ENCODE peak calls at places on chromosomes 11 and 22, in four cellular contexts. U, E, X and L are unnamed samples.

GRCh38 chr11:37264783-37265182 is 666.7 kb upstream of the RAG2 start:
- DNase-seq in U (no peak), X (no peak), E (no peak), L (no peak)

GRCh38 chr11:107018902-107019493 is 722 bp upstream of the GUCY1A2 start:
- DNase-seq in X (no peak), U (peak), E (peak), L (peak)

GRCh38 chr11:112929432-112929831 is 31.8 kb upstream of the NCAM1 start:
- DNase-seq in E (no peak), U (no peak), X (no peak), L (no peak)

GRCh38 chr11:26193714-26194373 is 138.1 kb upstream of the ANO3 start:
- DNase-seq in X (no peak), E (no peak), U (no peak), L (no peak)

GRCh38 chr11:111977141-111978027 is 40.2 kb downstream of the DIXDC1 start:
- DNase-seq in U (no peak), X (no peak), E (peak), L (peak)

GRCh38 chr22:45684169-45684568 is 12.5 kb downstream of the ATXN10 start:
- DNase-seq in X (no peak), U (no peak), E (no peak), L (no peak)

GRCh38 chr11:129849447-129850130 is 33.9 kb downstream of the TMEM45B start:
- DNase-seq in E (no peak), X (no peak), U (no peak), L (no peak)

GRCh38 chr11:116387623-116388022 is 385.2 kb downstream of the BUD13 start:
- DNase-seq in U (no peak), E (no peak), X (no peak), L (no peak)

GRCh38 chr11:128735935-128736610 is 42.2 kb downstream of the FLI1 start:
- DNase-seq in X (no peak), E (no peak), U (no peak), L (no peak)

GRCh38 chr11:79369094-79369493 is 71.7 kb downstream of the TENM4 start:
- DNase-seq in X (no peak), U (no peak), E (no peak), L (no peak)

GRCh38 chr11:82315093-82315492 is 418.6 kb downstream of the FAM181B start:
- DNase-seq in E (peak), U (peak), X (no peak), L (peak)

GRCh38 chr11:121500275-121500674 is 47.5 kb upstream of the SORL1-AS1 start:
- DNase-seq in E (no peak), X (no peak), U (no peak), L (no peak)

GRCh38 chr22:17725465-17725800 is 48.8 kb downstream of the BID start:
- DNase-seq in X (no peak), U (no peak), E (no peak), L (no peak)

GRCh38 chr22:34567367-34567766 is 498.6 kb upstream of the ISX start:
- DNase-seq in U (no peak), E (no peak), X (no peak), L (no peak)

GRCh38 chr22:49544286-49544685 is 283.4 kb downstream of the BRD1 start:
- DNase-seq in X (no peak), U (no peak), E (no peak), L (no peak)

GRCh38 chr22:23250424-23251363 is 70.4 kb downstream of the BCR start:
- DNase-seq in E (no peak), X (no peak), U (peak), L (no peak)

GRCh38 chr11:45917286-45917622 is 423 bp downstream of the PEX16 start:
- DNase-seq in E (no peak), U (no peak), X (no peak), L (no peak)

GRCh38 chr11:127640822-127641485 is 640.4 kb upstream of the KIRREL3 start:
- DNase-seq in E (no peak), U (no peak), X (no peak), L (no peak)

GRCh38 chr11:43404406-43404805 is 45.7 kb downstream of the TTC17 start:
- DNase-seq in X (no peak), U (no peak), E (no peak), L (no peak)

GRCh38 chr11:2524446-2525165 is 79.8 kb downstream of the KCNQ1 start:
- DNase-seq in U (no peak), E (no peak), X (no peak), L (peak)

GRCh38 chr11:12702999-12703453 is 28.8 kb downstream of the TEAD1 start:
- DNase-seq in E (no peak), X (no peak), U (no peak), L (no peak)

GRCh38 chr22:42367980-42368378 is 64.2 kb downstream of the NFAM1 start:
- DNase-seq in X (no peak), E (no peak), U (no peak), L (no peak)

GRCh38 chr22:42364641-42365336 is 67.4 kb downstream of the NFAM1 start:
- DNase-seq in X (no peak), U (no peak), E (no peak), L (peak)

GRCh38 chr22:42366815-42367581 is 65.2 kb downstream of the NFAM1 start:
- DNase-seq in X (no peak), E (no peak), U (no peak), L (no peak)

GRCh38 chr22:42365337-42365865 is 66.8 kb downstream of the NFAM1 start:
- DNase-seq in X (no peak), E (no peak), U (no peak), L (peak)

DNA sequence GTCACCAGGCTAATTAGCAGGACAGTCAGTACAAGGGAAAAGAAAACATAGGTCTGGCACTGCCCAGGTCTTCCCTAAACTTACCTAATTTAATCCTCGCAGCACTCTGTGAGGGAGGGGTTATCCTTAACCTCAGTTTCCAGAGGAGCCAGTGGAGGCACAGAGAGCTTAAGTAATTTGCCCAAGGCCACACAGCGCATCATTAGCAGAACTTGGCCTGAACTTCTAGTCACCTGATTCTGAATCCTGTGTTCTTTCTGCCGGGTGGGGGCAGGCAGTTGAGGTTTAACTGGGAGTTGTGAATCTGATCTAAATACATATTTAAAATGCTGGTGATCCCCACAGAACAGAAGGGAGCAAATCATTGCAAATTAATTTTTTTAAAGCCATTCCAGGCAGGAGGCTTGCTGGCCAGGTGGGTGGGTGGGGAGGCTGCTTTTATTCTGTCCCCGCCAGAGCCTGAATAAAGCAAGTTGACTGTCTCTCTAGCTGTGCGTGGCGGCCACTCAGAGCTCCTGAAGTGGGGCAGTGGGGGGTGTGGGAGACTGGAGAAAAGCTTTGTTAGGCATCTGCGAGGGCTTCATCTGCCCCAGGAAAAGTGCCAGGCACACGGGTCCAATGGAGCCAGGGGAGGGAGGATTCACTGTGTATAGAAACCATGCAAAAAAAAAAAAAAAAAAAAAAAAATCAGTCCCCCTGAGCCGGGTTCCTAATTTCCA is 66.1 kb downstream of the NFAM1 start:
- DNase-seq in U (no peak), E (no peak), X (no peak), L (no peak)
- TF ChIP-seq NRF1 in U (no peak), E (no peak), X (no peak), L (no peak)

GRCh38 chr11:72478596-72479143 is 44.3 kb upstream of the CLPB start:
- DNase-seq in E (no peak), U (no peak), X (no peak), L (no peak)

GRCh38 chr11:72483412-72484186 is 49.3 kb upstream of the CLPB start:
- DNase-seq in U (no peak), E (no peak), X (no peak), L (no peak)
- TF ChIP-seq POLR2AphosphoS5 in U (no peak), E (no peak), X (no peak), L (no peak)

GRCh38 chr11:58286249-58286648 is 18.2 kb upstream of the OR10W1 start:
- DNase-seq in E (no peak), X (no peak), U (peak), L (peak)
- TF ChIP-seq NRF1 in E (no peak), X (no peak), U (no peak), L (no peak)

GRCh38 chr11:64321533-64321932 is 3.6 kb downstream of the PRDX5 start:
- DNase-seq in X (no peak), E (no peak), U (no peak), L (no peak)
- TF ChIP-seq POLR2AphosphoS5 in X (no peak), E (no peak), U (no peak), L (no peak)

DNA sequence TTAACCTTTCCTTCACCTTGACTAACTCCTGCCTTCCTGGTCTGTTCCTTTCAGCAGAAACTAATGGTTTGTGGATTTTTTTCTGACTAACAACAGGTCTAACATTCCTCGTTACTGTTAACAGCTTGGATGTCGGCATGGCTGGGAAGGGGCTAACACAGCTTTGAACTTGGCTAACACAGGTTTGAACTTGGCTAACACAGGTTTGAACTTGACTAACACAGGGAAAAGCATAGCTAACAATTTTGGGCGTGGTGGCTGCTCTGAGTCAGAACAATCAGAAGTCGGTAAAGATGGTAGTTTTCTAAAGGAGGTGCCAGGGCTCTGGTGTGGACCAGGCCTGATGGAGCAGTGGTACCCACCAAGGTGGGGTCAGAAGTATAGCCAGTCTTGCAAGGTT is 16.1 kb downstream of the MIAT start:
- DNase-seq in X (no peak), U (peak), E (no peak), L (no peak)
- TF ChIP-seq NRF1 in X (no peak), U (no peak), E (no peak), L (no peak)

GRCh38 chr22:36244522-36245391 is 5.4 kb upstream of the APOL2 start:
- DNase-seq in U (no peak), X (no peak), E (no peak), L (no peak)
- TF ChIP-seq POLR2AphosphoS5 in U (no peak), X (no peak), E (no peak), L (no peak)

GRCh38 chr11:71302911-71303310 is 50.5 kb upstream of the SHANK2 start:
- DNase-seq in X (no peak), U (no peak), E (peak), L (no peak)
- TF ChIP-seq NRF1 in X (no peak), U (no peak), E (no peak), L (no peak)

GRCh38 chr11:88338223-88338661 is 706 bp upstream of the CTSC start:
- DNase-seq in X (no peak), E (no peak), U (peak), L (peak)
- TF ChIP-seq POLR2AphosphoS5 in X (no peak), E (no peak), U (no peak), L (no peak)

GRCh38 chr11:629237-629583 is 2.2 kb upstream of the SCT start:
- DNase-seq in X (no peak), U (no peak), E (peak), L (no peak)
- TF ChIP-seq NRF1 in X (no peak), U (no peak), E (no peak), L (no peak)

GRCh38 chr22:36858156-36858555 is 2.6 kb upstream of the NCF4 start:
- DNase-seq in E (no peak), X (no peak), U (no peak), L (no peak)

GRCh38 chr22:36853407-36854099 is 7.3 kb upstream of the NCF4 start:
- DNase-seq in E (peak), U (peak), X (no peak), L (peak)

GRCh38 chr22:36856792-36857135 is 4.0 kb upstream of the NCF4 start:
- DNase-seq in U (no peak), X (no peak), E (no peak), L (no peak)

GRCh38 chr22:36855478-36855877 is 5.3 kb upstream of the NCF4 start:
- DNase-seq in X (no peak), U (no peak), E (no peak), L (no peak)

DNA sequence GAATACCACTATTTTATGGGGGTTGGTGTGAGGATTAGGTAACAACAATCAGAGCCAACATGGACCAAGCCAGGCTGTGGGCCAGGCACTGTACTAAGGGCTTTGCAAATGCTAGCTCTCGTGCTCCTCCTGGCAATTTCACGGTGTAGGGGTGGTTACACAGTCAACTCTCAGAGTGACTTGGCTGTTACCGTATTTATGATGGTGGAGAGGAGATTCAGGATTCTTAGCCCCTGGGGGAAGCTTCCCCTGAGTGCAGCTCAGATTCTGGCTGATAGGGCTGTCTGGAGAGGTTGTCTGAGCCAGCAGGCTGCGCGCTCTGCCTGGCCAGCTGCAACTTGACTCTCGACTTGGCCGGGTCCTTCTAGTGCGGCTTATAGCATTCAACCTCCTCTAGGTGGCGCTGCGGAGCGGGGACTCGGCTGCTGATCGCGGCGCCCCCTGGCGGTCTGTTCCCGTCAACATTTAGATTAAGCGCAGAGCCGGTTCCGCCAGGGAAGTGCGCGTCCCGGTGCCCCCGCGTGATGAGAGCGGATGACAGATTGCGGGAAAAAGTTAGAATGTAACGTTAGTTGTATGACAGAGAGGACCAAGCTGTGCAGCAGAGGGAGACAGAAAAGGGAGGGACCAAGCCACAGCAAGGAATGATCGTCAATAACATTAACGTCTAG is 4.5 kb upstream of the NCF4 start:
- DNase-seq in U (peak), E (peak), X (no peak), L (peak)
- TF ChIP-seq POLR2AphosphoS5 in U (no peak), E (no peak), X (no peak), L (no peak)